ENCODE peak calls at places on chromosome 16, in eight cellular contexts. L, F, U, Z, C, S, H and G are unnamed samples.

GRCh38 chr16:85422374-85423185 is 190.5 kb upstream of the GSE1 start:
- DNase-seq in L (no peak), F (no peak), U (peak), Z (no peak), C (peak), S (no peak), H (no peak), G (no peak)

GRCh38 chr16:62755938-62756337 is 719.7 kb upstream of the CDH8 start:
- DNase-seq in L (no peak), F (no peak), U (no peak), Z (no peak), C (no peak), S (no peak), H (no peak), G (no peak)

GRCh38 chr16:48542966-48543365 is 67.0 kb downstream of the N4BP1 start:
- DNase-seq in L (no peak), F (no peak), U (no peak), Z (no peak), C (no peak), S (no peak), H (no peak), G (no peak)

GRCh38 chr16:88120812-88121211 is 169.6 kb downstream of the BANP start:
- DNase-seq in L (no peak), F (no peak), U (no peak), Z (no peak), C (no peak), S (no peak), H (no peak), G (no peak)

GRCh38 chr16:14179116-14179515 is 108.0 kb downstream of the MRTFB start:
- DNase-seq in L (no peak), F (no peak), U (peak), Z (no peak), C (no peak), S (no peak), H (no peak), G (no peak)

GRCh38 chr16:69680358-69680757 is 46.0 kb downstream of the NQO1 start:
- DNase-seq in L (no peak), F (no peak), U (no peak), Z (no peak), C (no peak), S (no peak), H (no peak), G (no peak)

GRCh38 chr16:81987706-81988105 is 23.6 kb downstream of the SDR42E1 start:
- DNase-seq in L (no peak), F (no peak), U (peak), Z (no peak), C (peak), S (no peak), H (no peak), G (no peak)

GRCh38 chr16:75550211-75550662 is 5.8 kb downstream of the TMEM231 start:
- DNase-seq in L (peak), F (peak), U (no peak), Z (peak), C (peak), S (no peak), H (peak), G (peak)

GRCh38 chr16:14309001-14309886 is 238.1 kb downstream of the MRTFB start:
- DNase-seq in L (no peak), F (no peak), U (peak), Z (peak), C (peak), S (no peak), H (no peak), G (peak)

GRCh38 chr16:15782573-15783365 is 74.1 kb downstream of the MYH11 start:
- DNase-seq in L (no peak), F (no peak), U (no peak), Z (no peak), C (no peak), S (no peak), H (no peak), G (no peak)

GRCh38 chr16:4059969-4060368 is 56.3 kb downstream of the ADCY9 start:
- DNase-seq in L (no peak), F (no peak), U (no peak), Z (no peak), C (no peak), S (no peak), H (no peak), G (no peak)

GRCh38 chr16:75420987-75421819 is 12.1 kb downstream of the CFDP1 start:
- DNase-seq in L (peak), F (no peak), U (no peak), Z (peak), C (peak), S (no peak), H (peak), G (no peak)

GRCh38 chr16:8963010-8963824 is 489 bp downstream of the USP7 start:
- DNase-seq in L (no peak), F (no peak), U (no peak), Z (no peak), C (no peak), S (no peak), H (no peak), G (no peak)

GRCh38 chr16:55495616-55496289 is 13.1 kb upstream of the LPCAT2 start:
- DNase-seq in L (peak), F (no peak), U (no peak), Z (peak), C (no peak), S (no peak), H (peak), G (no peak)

GRCh38 chr16:89004209-89004831 is 27.3 kb upstream of the CBFA2T3 start:
- DNase-seq in L (no peak), F (no peak), U (no peak), Z (no peak), C (no peak), S (no peak), H (no peak), G (peak)

GRCh38 chr16:4723071-4723767 is 10.9 kb downstream of the ANKS3 start:
- DNase-seq in L (no peak), F (no peak), U (no peak), Z (no peak), C (no peak), S (no peak), H (no peak), G (no peak)

GRCh38 chr16:88773812-88774291 is 11.2 kb downstream of the PIEZO1 start:
- DNase-seq in L (peak), F (no peak), U (peak), Z (peak), C (peak), S (no peak), H (no peak), G (no peak)

GRCh38 chr16:84194470-84195200 is 3.7 kb downstream of the ADAD2 start:
- DNase-seq in L (no peak), F (no peak), U (no peak), Z (no peak), C (no peak), S (no peak), H (no peak), G (no peak)

GRCh38 chr16:67893791-67894399 is 841 bp downstream of the PSKH1 start:
- DNase-seq in L (no peak), F (no peak), U (no peak), Z (no peak), C (no peak), S (no peak), H (no peak), G (no peak)

GRCh38 chr16:51129105-51129504 is 22.0 kb downstream of the SALL1 start:
- DNase-seq in L (no peak), F (no peak), U (no peak), Z (no peak), C (no peak), S (no peak), H (no peak), G (no peak)

GRCh38 chr16:84199861-84200260 is 8.9 kb downstream of the ADAD2 start:
- DNase-seq in L (no peak), F (no peak), U (no peak), Z (no peak), C (no peak), S (no peak), H (peak), G (no peak)

GRCh38 chr16:24217456-24217855 is 38.7 kb upstream of the CACNG3 start:
- DNase-seq in L (no peak), F (no peak), U (no peak), Z (no peak), C (no peak), S (no peak), H (no peak), G (no peak)

GRCh38 chr16:50278251-50278650 is 11.9 kb downstream of the ADCY7 start:
- DNase-seq in L (no peak), F (no peak), U (no peak), Z (no peak), C (no peak), S (no peak), H (no peak), G (no peak)

GRCh38 chr16:48897698-48898205 is 287.8 kb upstream of the N4BP1 start:
- DNase-seq in L (no peak), F (no peak), U (no peak), Z (no peak), C (no peak), S (no peak), H (no peak), G (no peak)

GRCh38 chr16:81855552-81856153 is 76.6 kb downstream of the PLCG2 start:
- DNase-seq in L (no peak), F (no peak), U (no peak), Z (no peak), C (no peak), S (no peak), H (no peak), G (no peak)

GRCh38 chr16:69709456-69710084 is 16.8 kb downstream of the NQO1 start:
- DNase-seq in L (peak), F (peak), U (peak), Z (peak), C (no peak), S (no peak), H (no peak), G (no peak)

GRCh38 chr16:66025751-66026150 is 340.7 kb upstream of the CDH5 start:
- DNase-seq in L (no peak), F (no peak), U (no peak), Z (no peak), C (no peak), S (no peak), H (no peak), G (no peak)

GRCh38 chr16:66028505-66029216 is 337.8 kb upstream of the CDH5 start:
- DNase-seq in L (peak), F (no peak), U (no peak), Z (peak), C (no peak), S (no peak), H (peak), G (no peak)

GRCh38 chr16:66026931-66027330 is 339.6 kb upstream of the CDH5 start:
- DNase-seq in L (no peak), F (no peak), U (no peak), Z (no peak), C (no peak), S (no peak), H (no peak), G (no peak)

GRCh38 chr16:66030036-66030435 is 336.5 kb upstream of the CDH5 start:
- DNase-seq in L (peak), F (no peak), U (no peak), Z (peak), C (no peak), S (no peak), H (no peak), G (no peak)

DNA sequence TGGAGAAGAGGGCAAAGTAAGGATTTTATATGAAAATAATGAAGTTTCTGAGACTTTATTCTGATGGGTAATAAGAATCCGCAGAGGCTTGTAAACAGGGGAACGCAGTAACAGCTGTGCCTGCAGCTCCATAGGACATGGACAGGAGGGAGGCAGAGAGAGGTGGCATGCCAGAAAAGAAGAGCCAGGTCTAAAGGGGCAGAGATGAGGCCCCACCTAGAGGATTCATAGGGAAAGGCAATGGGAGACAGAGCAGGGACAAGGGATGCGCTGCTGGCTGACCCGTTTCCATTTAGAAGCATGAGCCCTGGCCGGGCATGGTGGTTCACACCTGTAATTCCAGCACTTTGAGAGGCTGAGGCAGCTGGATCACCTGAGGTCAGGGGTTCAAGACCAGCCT is 340.3 kb upstream of the CDH5 start:
- DNase-seq in L (peak), F (no peak), U (no peak), Z (no peak), C (no peak), S (no peak), H (no peak), G (no peak)
- TF ChIP-seq CTCF in L (peak), F (no peak), U (no peak), Z (no peak), C (no peak), S (no peak), H (no peak), G (no peak)

DNA sequence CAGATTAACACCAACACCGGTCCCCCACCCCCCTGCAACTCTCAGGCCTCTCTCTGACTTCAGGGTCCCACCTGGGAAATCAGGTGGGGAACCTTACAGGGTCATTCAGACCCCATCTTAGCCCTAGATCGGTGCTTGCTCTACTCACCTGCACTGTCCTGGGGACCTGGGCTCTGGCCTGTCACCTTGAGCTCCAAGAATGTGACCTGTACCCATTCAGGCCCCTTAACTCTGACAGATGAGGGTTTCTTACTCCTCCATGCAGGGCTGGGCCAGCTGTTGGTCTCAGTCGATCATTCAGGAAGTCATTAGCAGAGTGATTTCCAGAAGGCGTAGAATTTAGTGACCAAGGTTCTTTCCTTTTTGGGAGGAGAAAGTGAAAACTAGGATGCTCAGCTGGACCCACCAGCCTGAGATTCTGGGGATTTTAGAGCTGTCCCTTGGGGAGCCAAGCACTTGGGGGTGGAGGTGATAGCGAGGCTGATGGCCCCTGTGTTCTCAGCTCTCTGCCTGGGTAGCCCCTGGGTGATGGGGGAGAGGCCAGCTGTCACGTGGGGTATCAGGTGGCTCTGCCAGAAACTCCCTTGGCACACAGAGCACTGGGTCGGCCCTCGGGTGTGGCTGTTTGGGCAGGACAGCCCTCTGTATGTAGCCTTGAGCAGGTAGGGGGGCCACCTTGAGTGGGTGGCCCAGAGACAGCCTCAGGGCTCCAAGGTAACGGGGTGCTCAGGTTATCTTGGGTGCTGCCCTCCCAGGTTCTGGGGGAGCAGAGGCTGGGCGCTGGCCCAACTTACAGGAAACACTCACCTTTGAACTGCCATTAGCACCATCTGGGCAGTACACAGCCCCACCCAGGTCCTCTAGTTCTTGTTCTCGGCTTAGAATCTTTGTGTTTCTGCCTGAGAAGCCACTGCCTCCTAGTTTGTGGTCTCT is 734 bp downstream of the MVP start:
- DNase-seq in L (no peak), F (peak), U (peak), Z (no peak), C (peak), S (no peak), H (no peak), G (peak)
- H3K4me3 ChIP-seq in L (peak), F (peak), U (peak), Z (peak), C (peak), S (peak), H (peak), G (peak)

GRCh38 chr16:2157480-2158261 is 2.1 kb downstream of the TRAF7 start:
- DNase-seq in L (no peak), F (no peak), U (no peak), Z (no peak), C (peak), S (no peak), H (no peak), G (no peak)

GRCh38 chr16:2154533-2155090 is 970 bp upstream of the TRAF7 start:
- DNase-seq in L (no peak), F (no peak), U (no peak), Z (peak), C (no peak), S (no peak), H (no peak), G (no peak)

GRCh38 chr16:2156849-2157224 is 1.3 kb downstream of the TRAF7 start:
- DNase-seq in L (no peak), F (no peak), U (no peak), Z (no peak), C (no peak), S (no peak), H (no peak), G (no peak)

GRCh38 chr16:2156025-2156848 is 655 bp downstream of the TRAF7 start:
- DNase-seq in L (peak), F (no peak), U (no peak), Z (peak), C (no peak), S (no peak), H (no peak), G (no peak)

DNA sequence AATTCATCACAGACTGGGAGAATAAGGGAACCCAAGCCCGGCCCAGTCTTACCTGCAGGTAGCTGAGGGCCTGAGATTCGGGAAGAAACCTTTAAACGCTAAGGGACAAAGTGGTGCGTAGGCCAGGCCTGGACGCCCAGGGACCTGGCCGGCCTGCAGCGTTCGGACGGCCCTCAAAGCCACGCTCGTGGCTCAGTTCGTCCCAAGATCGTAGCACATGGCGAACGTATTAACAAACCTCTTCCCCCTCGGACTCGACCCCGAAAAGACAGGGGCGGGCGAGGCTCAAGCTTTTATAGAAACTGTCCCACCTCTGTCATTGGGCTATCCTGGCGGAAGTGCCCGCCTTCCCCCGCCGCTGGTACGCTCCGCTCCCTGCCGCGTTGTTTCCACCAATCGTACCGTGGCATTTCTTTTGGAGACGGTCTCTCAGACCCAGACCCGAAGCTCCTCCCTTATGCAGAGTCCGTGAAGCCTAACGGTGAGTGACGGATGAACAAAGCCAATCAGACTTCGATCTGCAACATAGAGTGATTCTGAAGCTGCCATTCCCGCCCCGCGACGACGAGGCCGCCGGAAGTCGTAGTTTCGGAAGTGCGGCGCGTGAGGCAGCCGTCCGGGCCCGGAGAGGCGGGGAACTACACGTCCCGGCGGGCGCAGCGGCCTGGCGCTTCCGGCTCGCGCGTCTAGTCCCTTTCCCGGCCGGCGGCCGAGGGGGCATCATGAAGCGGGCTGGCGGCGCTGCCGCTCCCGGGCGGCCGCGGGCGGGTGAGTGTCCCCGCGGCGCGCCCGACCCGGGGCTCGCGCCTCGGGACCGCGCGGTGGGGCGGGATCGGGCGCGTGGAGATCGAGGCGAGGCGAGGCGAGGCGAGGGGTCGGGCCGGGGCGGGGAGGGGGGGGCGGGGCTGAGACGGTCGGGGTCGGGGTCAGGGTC is at the start of gene TRAF7:
- DNase-seq in L (peak), F (peak), U (peak), Z (peak), C (peak), S (peak), H (peak), G (peak)
- TF ChIP-seq CTCF in L (no peak), F (no peak), U (no peak), Z (no peak), C (no peak), S (no peak), H (no peak), G (no peak)

GRCh38 chr16:86826931-86827330 is 248.6 kb downstream of the FOXL1 start:
- DNase-seq in L (no peak), F (no peak), U (no peak), Z (no peak), C (no peak), S (no peak), H (no peak), G (no peak)
- H3K4me3 ChIP-seq in L (no peak), F (no peak), U (no peak), Z (no peak), C (no peak), S (no peak), H (no peak), G (no peak)

GRCh38 chr16:30650369-30651123 is at the start of gene PRR14:
- DNase-seq in L (peak), F (peak), U (peak), Z (peak), C (peak), S (peak), H (peak), G (peak)
- TF ChIP-seq CTCF in L (peak), F (no peak), U (no peak), Z (no peak), C (no peak), S (peak), H (no peak), G (no peak)

DNA sequence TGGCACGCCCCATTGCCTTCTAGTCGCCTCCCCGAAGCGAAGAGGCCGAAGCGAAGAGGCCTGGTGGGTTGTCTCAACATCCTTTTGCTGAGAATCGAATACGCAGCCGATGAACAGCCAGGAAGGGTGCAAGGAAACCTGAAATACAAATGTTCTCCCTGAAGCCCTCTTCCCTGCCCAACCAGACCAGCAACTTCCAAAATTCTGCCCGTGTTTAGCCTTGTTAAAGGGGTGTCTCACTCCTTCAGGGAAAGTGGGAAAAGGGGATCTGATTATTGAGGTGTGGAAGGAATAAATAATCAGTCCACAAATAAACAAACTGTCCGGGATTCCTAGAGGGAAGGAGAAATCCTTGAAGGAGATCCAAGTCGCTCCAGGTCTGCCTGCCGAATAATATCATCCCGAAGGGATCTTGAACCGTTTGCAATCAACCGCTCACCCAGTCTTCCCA is 1.4 kb upstream of the FOXC2 start:
- DNase-seq in L (no peak), F (no peak), U (no peak), Z (no peak), C (no peak), S (no peak), H (no peak), G (no peak)
- H3K4me3 ChIP-seq in L (peak), F (no peak), U (no peak), Z (no peak), C (no peak), S (peak), H (no peak), G (no peak)

GRCh38 chr16:80277182-80277581 is 263.6 kb upstream of the DYNLRB2 start:
- DNase-seq in L (no peak), F (no peak), U (no peak), Z (no peak), C (no peak), S (no peak), H (no peak), G (no peak)
- TF ChIP-seq CTCF in L (no peak), F (peak), U (no peak), Z (no peak), C (no peak), S (no peak), H (no peak), G (peak)

GRCh38 chr16:71627631-71628236 is 1.8 kb downstream of the MARVELD3 start:
- DNase-seq in L (no peak), F (no peak), U (no peak), Z (no peak), C (no peak), S (no peak), H (no peak), G (no peak)
- H3K4me3 ChIP-seq in L (no peak), F (no peak), U (peak), Z (no peak), C (no peak), S (no peak), H (no peak), G (no peak)